ENCODE peak calls at places on chromosomes 11 and 22, in five cellular contexts. Z is H9, W is IMR-90, V is neuronal stem cell, H is mesenchymal stem cell. F is an unnamed sample.

GRCh38 chr22:50312371-50312770 is 4.9 kb upstream of the PLXNB2 start:
- DNase-seq in Z (no peak), W (no peak), V (no peak), H (no peak), F (no peak)

GRCh38 chr11:2088284-2088683 is 50.9 kb downstream of the IGF2 start:
- DNase-seq in Z (peak; percentile 28), W (no peak), V (no peak), H (no peak), F (no peak)

GRCh38 chr11:102882389-102883024 is 7.7 kb upstream of the MMP12 start:
- DNase-seq in Z (no peak), W (peak; percentile 48), V (no peak), H (peak; percentile 34), F (no peak)

GRCh38 chr11:117019871-117020270 is 78.4 kb downstream of the SIK3 start:
- DNase-seq in Z (no peak), W (no peak), V (no peak), H (no peak), F (no peak)

GRCh38 chr11:126415128-126415527 is 59.6 kb downstream of the ST3GAL4 start:
- DNase-seq in Z (no peak), W (peak; percentile 69), V (no peak), H (no peak), F (no peak)

GRCh38 chr11:110297082-110297725 is 790 bp upstream of the RDX start:
- DNase-seq in Z (no peak), W (peak; percentile 53), V (no peak), H (peak; percentile 61), F (no peak)

GRCh38 chr11:74909363-74909762 is 39.5 kb downstream of the XRRA1 start:
- DNase-seq in Z (no peak), W (no peak), V (no peak), H (no peak), F (no peak)

GRCh38 chr11:93100211-93100610 is 97.6 kb downstream of the SLC36A4 start:
- DNase-seq in Z (no peak), W (peak; percentile 36), V (no peak), H (no peak), F (no peak)

GRCh38 chr22:31923166-31923565 is 21.2 kb upstream of the YWHAH start:
- DNase-seq in Z (no peak), W (no peak), V (no peak), H (no peak), F (no peak)

GRCh38 chr22:43005106-43005505 is 9.8 kb downstream of the PACSIN2 start:
- DNase-seq in Z (no peak), W (no peak), V (no peak), H (peak; percentile 32), F (no peak)

GRCh38 chr11:127639916-127640315 is 639.3 kb upstream of the KIRREL3 start:
- DNase-seq in Z (no peak), W (peak; percentile 12), V (no peak), H (no peak), F (no peak)

GRCh38 chr11:75538150-75538942 is 12.6 kb upstream of the GDPD5 start:
- DNase-seq in Z (no peak), W (no peak), V (no peak), H (no peak), F (no peak)

GRCh38 chr11:2704356-2704755 is 4.6 kb upstream of the KCNQ1OT1 start:
- DNase-seq in Z (no peak), W (no peak), V (no peak), H (no peak), F (no peak)

GRCh38 chr11:69703711-69704507 is at the start of gene FGF19:
- DNase-seq in Z (peak; percentile 85), W (no peak), V (no peak), H (peak; percentile 9), F (no peak)

GRCh38 chr22:17120281-17120680 is 879 bp downstream of the TMEM121B start:
- DNase-seq in Z (peak; percentile 93), W (peak; percentile 30), V (peak; percentile 77), H (peak; percentile 42), F (peak; percentile 46)

GRCh38 chr11:78039391-78039918 is 16.4 kb upstream of the KCTD14 start:
- DNase-seq in Z (no peak), W (no peak), V (no peak), H (no peak), F (no peak)

GRCh38 chr11:62071408-62071807 is 52.4 kb upstream of the INCENP start:
- DNase-seq in Z (no peak), W (peak; percentile 22), V (no peak), H (no peak), F (no peak)

GRCh38 chr11:38456371-38456770 is 1858.3 kb upstream of the RAG2 start:
- DNase-seq in Z (no peak), W (no peak), V (no peak), H (no peak), F (no peak)

GRCh38 chr22:17700778-17701177 is 62.2 kb downstream of the BCL2L13 start:
- DNase-seq in Z (no peak), W (no peak), V (no peak), H (no peak), F (no peak)

GRCh38 chr11:96204366-96204659 is 138.7 kb downstream of the MAML2 start:
- DNase-seq in Z (no peak), W (no peak), V (no peak), H (peak; percentile 61), F (no peak)

GRCh38 chr11:117538731-117539130 is 211.1 kb downstream of the CEP164 start:
- DNase-seq in Z (no peak), W (no peak), V (peak; percentile 27), H (peak; percentile 5), F (no peak)

GRCh38 chr11:71240865-71241691 is 11.3 kb downstream of the SHANK2 start:
- DNase-seq in Z (no peak), W (peak; percentile 94), V (no peak), H (peak; percentile 99), F (no peak)

GRCh38 chr11:28835790-28836189 is 727.6 kb downstream of the METTL15 start:
- DNase-seq in Z (no peak), W (peak; percentile 57), V (no peak), H (peak; percentile 64), F (no peak)

GRCh38 chr22:47178339-47178738 is 415.9 kb downstream of the TBC1D22A start:
- DNase-seq in Z (no peak), W (no peak), V (no peak), H (no peak), F (no peak)

GRCh38 chr22:36790648-36791047 is 14.7 kb upstream of the IFT27 start:
- DNase-seq in Z (no peak), W (no peak), V (no peak), H (no peak), F (no peak)

GRCh38 chr11:44258190-44258489 is 51.8 kb downstream of the ALX4 start:
- DNase-seq in Z (no peak), W (peak; percentile 31), V (no peak), H (peak; percentile 26), F (no peak)

GRCh38 chr11:14422814-14423182 is 63.8 kb upstream of the RRAS2 start:
- DNase-seq in Z (no peak), W (no peak), V (no peak), H (no peak), F (no peak)

GRCh38 chr22:50191041-50191740 is 5.5 kb downstream of the TRABD start:
- DNase-seq in Z (no peak), W (no peak), V (no peak), H (no peak), F (no peak)

GRCh38 chr11:26996056-26996455 is 2.1 kb downstream of the FIBIN start:
- DNase-seq in Z (no peak), W (no peak), V (no peak), H (no peak), F (no peak)

GRCh38 chr11:4863893-4864292 is 14.9 kb upstream of the OR51S1 start:
- DNase-seq in Z (no peak), W (no peak), V (no peak), H (no peak), F (no peak)

GRCh38 chr22:39106326-39106725 is 9.3 kb downstream of the APOBEC3H start:
- DNase-seq in Z (no peak), W (no peak), V (no peak), H (no peak), F (no peak)

GRCh38 chr22:50398698-50399648 is 55.8 kb downstream of the PPP6R2 start:
- DNase-seq in Z (no peak), W (no peak), V (no peak), H (peak; percentile 29), F (no peak)

GRCh38 chr11:558503-558902 is 2.0 kb downstream of the LMNTD2 start:
- DNase-seq in Z (no peak), W (no peak), V (no peak), H (no peak), F (no peak)
- H2AK5ac ChIP-seq in Z (no peak overlapping the region), W (no peak overlapping the region), V (peak overlapping the region; percentile 48), H (no peak overlapping the region), F (peak overlapping the region; percentile 6)

GRCh38 chr22:30422481-30423295 is 2.9 kb upstream of the MTFP1 start:
- DNase-seq in Z (peak; percentile 76), W (peak; percentile 95), V (peak; percentile 56), H (peak; percentile 97), F (peak; percentile 76)
- H2AK5ac ChIP-seq in Z (no peak overlapping the region), W (peak overlapping the region; percentile 94), V (peak overlapping the region; percentile 86), H (peak overlapping the region; percentile 90), F (peak overlapping the region; percentile 46)

DNA sequence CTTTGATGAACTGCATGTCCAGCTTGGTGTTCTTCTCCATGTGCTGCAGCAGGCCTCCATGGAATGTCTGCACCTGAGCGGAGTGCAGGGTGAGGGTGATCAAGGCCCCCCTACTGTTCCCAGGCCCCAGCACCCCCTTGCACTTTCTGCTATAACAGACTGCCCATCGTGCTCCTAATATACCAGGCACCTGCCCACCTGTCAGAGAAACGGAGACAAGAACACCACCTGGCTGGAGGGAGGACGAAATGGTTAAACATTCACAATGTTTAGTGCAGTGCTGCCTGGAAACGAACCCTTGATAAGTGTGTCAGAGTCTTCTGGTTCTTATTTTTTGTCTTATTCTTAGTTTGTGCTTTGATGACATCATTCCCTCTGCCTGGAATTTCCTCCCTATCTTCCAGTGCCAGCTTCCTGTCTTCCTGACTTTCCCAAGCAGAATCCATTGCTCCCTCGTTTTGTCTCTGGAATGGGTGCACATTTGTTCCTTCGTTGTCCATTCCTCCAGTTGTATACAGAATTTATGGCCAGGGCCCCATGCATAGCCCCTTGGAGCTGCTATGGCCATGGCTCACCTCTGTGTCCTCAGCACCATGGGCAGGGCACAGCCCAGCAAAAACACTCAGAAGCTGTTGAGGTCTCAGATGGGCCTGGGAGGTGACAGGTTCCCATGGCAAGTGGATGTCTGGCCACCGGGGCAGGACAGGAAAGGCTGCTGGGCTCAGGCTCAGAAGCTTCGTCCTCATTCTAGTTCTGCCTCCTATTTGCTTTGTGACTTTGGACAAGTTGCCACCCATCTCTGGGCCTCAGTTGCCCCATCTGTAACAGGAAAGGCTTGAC is 11.9 kb downstream of the BAIAP2L2 start:
- DNase-seq in Z (peak; percentile 28), W (peak; percentile 69), V (no peak), H (peak; percentile 75), F (no peak)
- H2AK5ac ChIP-seq in Z (no peak overlapping the region), W (peak overlapping the region; percentile 33), V (peak overlapping the region; percentile 97), H (no peak overlapping the region), F (peak overlapping the region; percentile 40)

DNA sequence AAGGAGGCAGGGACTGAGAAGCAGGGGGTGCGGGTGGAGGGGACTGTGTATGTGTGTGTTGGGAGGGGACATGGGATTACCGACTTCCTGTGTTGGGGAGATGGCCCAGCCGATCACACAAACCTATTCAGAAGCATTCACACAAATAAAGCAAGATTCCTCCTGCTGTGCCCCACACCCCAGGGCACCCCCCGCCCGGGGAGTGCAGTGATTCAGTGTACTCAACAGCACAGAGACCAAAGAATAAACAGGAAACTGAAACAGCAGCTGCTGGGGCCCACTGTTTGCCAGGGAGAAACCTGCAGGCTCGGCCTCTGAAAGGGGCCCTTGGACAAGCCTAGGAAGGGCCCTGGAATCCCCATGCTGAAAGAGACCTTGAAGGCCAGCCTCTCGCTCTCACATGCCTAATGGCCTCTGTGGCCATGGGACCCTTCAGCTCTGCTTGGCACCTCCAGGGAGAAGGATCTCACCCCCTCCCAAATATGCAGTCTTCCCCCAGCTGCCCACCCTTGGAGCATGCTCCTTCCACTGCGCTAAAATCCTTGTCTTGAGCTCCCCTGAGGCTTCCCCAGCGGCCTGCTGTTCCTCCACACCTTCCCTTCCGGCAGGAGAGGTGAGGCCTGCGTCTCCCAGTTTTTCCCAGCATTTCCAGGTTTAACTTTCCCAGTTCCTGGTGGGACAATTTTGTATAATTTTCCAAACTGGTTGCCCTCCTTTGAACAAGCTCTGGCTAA is 72.9 kb downstream of the CSNK2A3 start:
- DNase-seq in Z (peak; percentile 53), W (peak; percentile 67), V (no peak), H (peak; percentile 84), F (no peak)
- H2AK5ac ChIP-seq in Z (no peak overlapping the region), W (peak overlapping the region; percentile 45), V (no peak overlapping the region), H (peak overlapping the region; percentile 26), F (peak overlapping the region; percentile 6)

F was measured in H1.